ENCODE peak calls at places on chromosomes 2 and 18, in six cellular contexts. One of them, this sample, is unnamed.

GRCh38 chr2:26652361-26653041 is 11.3 kb upstream of the CIB4 start:
- DNase-seq in SK-MEL-5: no peak
- DNase-seq in activated CD8-positive, alpha-beta memory T cell treated with anti-CD3 and anti-CD28 coated beads for 4 hours: no peak
- DNase-seq in amygdala: no peak
- DNase-seq in foreskin fibroblast: peak
- DNase-seq in hippocampal formation: no peak
- DNase-seq in this sample: no peak

GRCh38 chr18:35478520-35479435 is 19.0 kb downstream of the INO80C start:
- DNase-seq in SK-MEL-5: no peak
- DNase-seq in foreskin fibroblast: peak
- DNase-seq in amygdala: peak
- DNase-seq in hippocampal formation: peak
- DNase-seq in activated CD8-positive, alpha-beta memory T cell treated with anti-CD3 and anti-CD28 coated beads for 4 hours: no peak
- DNase-seq in this sample: no peak

GRCh38 chr2:160062283-160063005 is at the start of gene PLA2R1:
- DNase-seq in amygdala: no peak
- DNase-seq in activated CD8-positive, alpha-beta memory T cell treated with anti-CD3 and anti-CD28 coated beads for 4 hours: no peak
- DNase-seq in SK-MEL-5: no peak
- DNase-seq in foreskin fibroblast: peak
- DNase-seq in hippocampal formation: no peak
- DNase-seq in this sample: no peak

GRCh38 chr2:235930701-235931100 is 237.5 kb downstream of the GBX2 start:
- DNase-seq in hippocampal formation: no peak
- DNase-seq in activated CD8-positive, alpha-beta memory T cell treated with anti-CD3 and anti-CD28 coated beads for 4 hours: no peak
- DNase-seq in SK-MEL-5: no peak
- DNase-seq in amygdala: no peak
- DNase-seq in foreskin fibroblast: no peak
- DNase-seq in this sample: no peak

GRCh38 chr2:95274291-95275150 is at the start of gene PROM2:
- DNase-seq in amygdala: no peak
- DNase-seq in activated CD8-positive, alpha-beta memory T cell treated with anti-CD3 and anti-CD28 coated beads for 4 hours: no peak
- DNase-seq in SK-MEL-5: no peak
- DNase-seq in hippocampal formation: no peak
- DNase-seq in foreskin fibroblast: no peak
- DNase-seq in this sample: no peak

GRCh38 chr2:157447751-157448150 is 3.9 kb upstream of the CYTIP start:
- DNase-seq in hippocampal formation: no peak
- DNase-seq in foreskin fibroblast: no peak
- DNase-seq in activated CD8-positive, alpha-beta memory T cell treated with anti-CD3 and anti-CD28 coated beads for 4 hours: no peak
- DNase-seq in SK-MEL-5: no peak
- DNase-seq in amygdala: no peak
- DNase-seq in this sample: no peak

GRCh38 chr2:58441643-58442042 is 200.5 kb upstream of the FANCL start:
- DNase-seq in hippocampal formation: no peak
- DNase-seq in SK-MEL-5: no peak
- DNase-seq in activated CD8-positive, alpha-beta memory T cell treated with anti-CD3 and anti-CD28 coated beads for 4 hours: no peak
- DNase-seq in foreskin fibroblast: no peak
- DNase-seq in amygdala: no peak
- DNase-seq in this sample: no peak

GRCh38 chr2:172972005-172972619 is 103.5 kb upstream of the MAP3K20 start:
- DNase-seq in amygdala: no peak
- DNase-seq in foreskin fibroblast: peak
- DNase-seq in hippocampal formation: no peak
- DNase-seq in activated CD8-positive, alpha-beta memory T cell treated with anti-CD3 and anti-CD28 coated beads for 4 hours: no peak
- DNase-seq in SK-MEL-5: peak
- DNase-seq in this sample: no peak

GRCh38 chr2:159614534-159615186 is 1.7 kb downstream of the BAZ2B start:
- DNase-seq in SK-MEL-5: no peak
- DNase-seq in activated CD8-positive, alpha-beta memory T cell treated with anti-CD3 and anti-CD28 coated beads for 4 hours: no peak
- DNase-seq in hippocampal formation: peak
- DNase-seq in foreskin fibroblast: no peak
- DNase-seq in amygdala: no peak
- DNase-seq in this sample: no peak

GRCh38 chr18:3528251-3528650 is 78.3 kb downstream of the TGIF1 start:
- DNase-seq in amygdala: no peak
- DNase-seq in foreskin fibroblast: no peak
- DNase-seq in activated CD8-positive, alpha-beta memory T cell treated with anti-CD3 and anti-CD28 coated beads for 4 hours: no peak
- DNase-seq in hippocampal formation: no peak
- DNase-seq in SK-MEL-5: no peak
- DNase-seq in this sample: no peak

GRCh38 chr2:18883626-18884456 is 294.5 kb upstream of the NT5C1B start:
- DNase-seq in foreskin fibroblast: peak
- DNase-seq in activated CD8-positive, alpha-beta memory T cell treated with anti-CD3 and anti-CD28 coated beads for 4 hours: no peak
- DNase-seq in hippocampal formation: no peak
- DNase-seq in SK-MEL-5: peak
- DNase-seq in amygdala: no peak
- DNase-seq in this sample: no peak

GRCh38 chr2:234914371-234915154 is 37.3 kb upstream of the SH3BP4 start:
- DNase-seq in amygdala: peak
- DNase-seq in hippocampal formation: peak
- DNase-seq in activated CD8-positive, alpha-beta memory T cell treated with anti-CD3 and anti-CD28 coated beads for 4 hours: no peak
- DNase-seq in SK-MEL-5: no peak
- DNase-seq in foreskin fibroblast: no peak
- DNase-seq in this sample: no peak

GRCh38 chr2:14903709-14904374 is 271.3 kb downstream of the LRATD1 start:
- DNase-seq in hippocampal formation: no peak
- DNase-seq in activated CD8-positive, alpha-beta memory T cell treated with anti-CD3 and anti-CD28 coated beads for 4 hours: peak
- DNase-seq in foreskin fibroblast: no peak
- DNase-seq in SK-MEL-5: peak
- DNase-seq in amygdala: no peak
- DNase-seq in this sample: peak

This sample was measured in stimulated activated CD8-positive, alpha-beta memory T cell treated with anti-CD3 and anti-CD28 coated beads, Interleukin-15, amount 100 ng/mL, for 4 hours.